ENCODE peak calls at places on chromosomes 4 and X, in six cellular contexts. One of them, this sample, is unnamed.

GRCh38 chr4:31021008-31021407 is 300.8 kb downstream of the PCDH7 start:
- DNase-seq in GM12878: no peak
- DNase-seq in K562: no peak
- DNase-seq in GM12891: no peak
- DNase-seq in HepG2: no peak
- DNase-seq in H1: no peak
- DNase-seq in this sample: no peak

GRCh38 chrX:119236599-119237525 is 777 bp downstream of the PGRMC1 start:
- DNase-seq in HepG2: no peak
- DNase-seq in K562: peak
- DNase-seq in H1: no peak
- DNase-seq in GM12878: no peak
- DNase-seq in GM12891: no peak
- DNase-seq in this sample: peak

GRCh38 chr4:2437475-2438215 is 18.9 kb downstream of the CFAP99 start:
- DNase-seq in GM12891: no peak
- DNase-seq in K562: no peak
- DNase-seq in H1: no peak
- DNase-seq in GM12878: no peak
- DNase-seq in HepG2: no peak
- DNase-seq in this sample: no peak

GRCh38 chr4:57119054-57119651 is 9.0 kb upstream of the IGFBP7 start:
- DNase-seq in H1: no peak
- DNase-seq in GM12891: no peak
- DNase-seq in GM12878: no peak
- DNase-seq in K562: no peak
- DNase-seq in HepG2: no peak
- DNase-seq in this sample: no peak

GRCh38 chrX:146055733-146056132 is 238.1 kb downstream of the SLITRK2 start:
- DNase-seq in HepG2: no peak
- DNase-seq in K562: no peak
- DNase-seq in GM12878: no peak
- DNase-seq in H1: no peak
- DNase-seq in GM12891: no peak
- DNase-seq in this sample: no peak

GRCh38 chr4:71520308-71520707 is 181.5 kb downstream of the SLC4A4 start:
- DNase-seq in H1: no peak
- DNase-seq in GM12878: no peak
- DNase-seq in GM12891: no peak
- DNase-seq in HepG2: no peak
- DNase-seq in K562: no peak
- DNase-seq in this sample: no peak

GRCh38 chrX:16466640-16467432 is 183.1 kb upstream of the S100G start:
- DNase-seq in K562: no peak
- DNase-seq in GM12878: no peak
- DNase-seq in GM12891: no peak
- DNase-seq in HepG2: no peak
- DNase-seq in H1: no peak
- DNase-seq in this sample: no peak

GRCh38 chr4:102339018-102339417 is 6.3 kb downstream of the SLC39A8 start:
- DNase-seq in GM12891: no peak
- DNase-seq in H1: no peak
- DNase-seq in HepG2: no peak
- DNase-seq in GM12878: no peak
- DNase-seq in K562: no peak
- DNase-seq in this sample: no peak

GRCh38 chr4:17577660-17578481 is 873 bp downstream of the LAP3 start:
- DNase-seq in GM12891: no peak
- DNase-seq in H1: no peak
- DNase-seq in HepG2: no peak
- DNase-seq in GM12878: no peak
- DNase-seq in K562: peak
- DNase-seq in this sample: peak

GRCh38 chr4:2793920-2794706 is 1.2 kb downstream of the SH3BP2 start:
- DNase-seq in K562: no peak
- DNase-seq in GM12878: no peak
- DNase-seq in HepG2: peak
- DNase-seq in GM12891: no peak
- DNase-seq in H1: no peak
- DNase-seq in this sample: peak

DNA sequence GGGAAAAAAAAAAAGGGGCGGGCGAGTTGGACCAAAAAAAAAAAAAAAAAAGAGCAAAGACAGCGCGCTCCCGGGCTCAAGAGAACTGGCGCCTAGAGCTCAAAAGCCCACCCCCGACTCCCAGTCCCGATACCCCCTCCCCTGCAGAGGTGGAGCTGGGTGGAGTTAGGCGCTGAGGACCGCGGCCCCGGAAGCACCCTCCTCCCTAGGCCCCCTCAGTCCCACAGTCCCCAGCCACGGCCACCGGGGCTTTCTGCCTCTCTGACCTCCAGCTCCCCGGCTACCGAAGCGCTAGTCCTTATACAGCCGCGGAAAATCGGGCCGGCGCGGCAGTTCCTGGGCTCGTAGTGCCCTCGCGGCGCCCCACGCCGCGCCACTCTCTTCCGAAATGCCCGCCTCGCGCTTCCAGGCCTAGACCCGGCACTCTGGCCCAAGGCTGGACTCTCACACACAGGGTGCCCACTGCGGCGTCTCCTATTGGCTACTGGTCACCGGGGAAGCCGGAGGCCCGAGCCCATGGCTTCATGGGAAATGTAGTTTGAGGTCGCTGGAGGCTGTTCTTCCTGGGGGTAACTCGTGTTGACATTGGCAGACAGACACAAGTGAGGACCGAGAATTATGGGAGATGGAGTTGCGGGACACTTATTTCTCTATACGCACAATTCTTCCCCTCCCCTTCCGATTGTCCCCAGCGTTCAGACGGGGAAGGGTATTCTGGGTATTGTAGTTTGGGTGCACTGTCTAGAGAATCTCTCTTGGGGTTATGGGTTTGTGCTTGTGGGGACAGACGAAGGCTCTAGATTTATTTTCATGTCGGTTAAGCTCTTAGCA is at the start of gene ENOX2:
- DNase-seq in H1: peak
- DNase-seq in HepG2: peak
- DNase-seq in GM12891: peak
- DNase-seq in GM12878: peak
- DNase-seq in K562: peak
- DNase-seq in this sample: peak
- TF ChIP-seq POLR2A in H1: peak
- TF ChIP-seq POLR2A in HepG2: peak
- TF ChIP-seq POLR2A in GM12891: no peak
- TF ChIP-seq POLR2A in GM12878: peak
- TF ChIP-seq POLR2A in K562: peak
- TF ChIP-seq POLR2A in this sample: peak

GRCh38 chrX:40012800-40013682 is 84.7 kb downstream of the BCOR start:
- DNase-seq in H1: no peak
- DNase-seq in HepG2: peak
- DNase-seq in GM12878: no peak
- DNase-seq in K562: peak
- DNase-seq in GM12891: no peak
- DNase-seq in this sample: no peak
- TF ChIP-seq TAF1 in H1: no peak
- TF ChIP-seq TAF1 in HepG2: peak
- TF ChIP-seq TAF1 in GM12878: no peak
- TF ChIP-seq TAF1 in K562: peak
- TF ChIP-seq TAF1 in GM12891: no peak
- TF ChIP-seq TAF1 in this sample: no peak

DNA sequence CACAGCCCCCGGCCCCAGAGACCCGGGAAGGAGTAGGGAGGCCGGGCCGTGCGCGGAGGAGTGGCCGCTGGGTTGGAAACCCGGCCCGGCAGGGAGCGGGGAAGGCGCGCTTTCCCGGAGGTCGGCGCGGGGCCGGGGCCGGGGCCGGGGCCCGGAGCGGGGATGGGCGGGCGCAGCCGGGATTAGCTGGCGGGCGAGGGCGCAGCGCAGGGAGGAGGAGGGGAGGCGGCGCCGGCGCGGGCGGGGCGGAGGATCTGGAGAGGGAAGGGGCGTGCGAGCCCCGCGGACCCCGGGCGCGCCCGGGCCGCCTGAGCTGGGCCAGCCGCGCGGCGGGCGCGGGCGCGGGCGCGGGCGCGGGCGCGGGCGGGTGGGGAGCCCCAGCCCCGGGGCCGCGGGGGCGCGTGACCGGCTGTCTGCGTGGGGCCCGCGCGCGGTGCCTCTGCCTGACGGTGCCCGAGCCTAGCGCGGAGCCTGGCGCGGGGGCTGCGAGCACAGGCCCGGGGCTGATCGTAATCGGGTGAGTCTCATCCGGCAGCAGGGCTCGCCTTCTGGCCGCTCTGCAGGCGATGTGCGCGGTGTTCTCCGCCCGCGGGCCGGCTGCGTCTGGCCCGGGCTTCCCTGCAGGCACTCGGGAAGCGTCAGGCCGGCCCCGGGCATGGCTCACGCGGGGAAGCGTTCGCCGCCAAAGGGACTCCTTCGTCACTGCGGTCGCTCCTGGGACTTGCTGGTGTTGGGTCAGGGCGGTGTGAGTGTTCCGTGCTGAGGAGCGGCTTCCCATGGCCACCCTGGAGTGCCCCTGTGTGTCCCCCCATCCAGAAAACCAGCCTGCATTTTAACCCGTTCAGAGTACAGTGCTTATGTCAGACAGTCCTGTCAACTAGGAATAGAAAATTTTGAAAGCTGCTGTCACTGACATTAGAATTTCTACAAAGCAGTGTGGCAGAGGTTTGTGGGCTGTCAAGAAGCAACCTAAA is 40.4 kb downstream of the FAM149A start:
- DNase-seq in HepG2: no peak
- DNase-seq in H1: no peak
- DNase-seq in GM12878: no peak
- DNase-seq in K562: peak
- DNase-seq in GM12891: peak
- DNase-seq in this sample: no peak
- TF ChIP-seq POLR2A in HepG2: no peak
- TF ChIP-seq POLR2A in H1: no peak
- TF ChIP-seq POLR2A in GM12878: no peak
- TF ChIP-seq POLR2A in K562: no peak
- TF ChIP-seq POLR2A in GM12891: no peak
- TF ChIP-seq POLR2A in this sample: no peak

GRCh38 chrX:40132751-40133150 is 35.0 kb upstream of the BCOR start:
- DNase-seq in K562: peak
- DNase-seq in HepG2: no peak
- DNase-seq in GM12891: no peak
- DNase-seq in GM12878: no peak
- DNase-seq in H1: no peak
- DNase-seq in this sample: no peak
- TF ChIP-seq TAF1 in K562: no peak
- TF ChIP-seq TAF1 in HepG2: no peak
- TF ChIP-seq TAF1 in GM12891: no peak
- TF ChIP-seq TAF1 in GM12878: no peak
- TF ChIP-seq TAF1 in H1: no peak
- TF ChIP-seq TAF1 in this sample: no peak

DNA sequence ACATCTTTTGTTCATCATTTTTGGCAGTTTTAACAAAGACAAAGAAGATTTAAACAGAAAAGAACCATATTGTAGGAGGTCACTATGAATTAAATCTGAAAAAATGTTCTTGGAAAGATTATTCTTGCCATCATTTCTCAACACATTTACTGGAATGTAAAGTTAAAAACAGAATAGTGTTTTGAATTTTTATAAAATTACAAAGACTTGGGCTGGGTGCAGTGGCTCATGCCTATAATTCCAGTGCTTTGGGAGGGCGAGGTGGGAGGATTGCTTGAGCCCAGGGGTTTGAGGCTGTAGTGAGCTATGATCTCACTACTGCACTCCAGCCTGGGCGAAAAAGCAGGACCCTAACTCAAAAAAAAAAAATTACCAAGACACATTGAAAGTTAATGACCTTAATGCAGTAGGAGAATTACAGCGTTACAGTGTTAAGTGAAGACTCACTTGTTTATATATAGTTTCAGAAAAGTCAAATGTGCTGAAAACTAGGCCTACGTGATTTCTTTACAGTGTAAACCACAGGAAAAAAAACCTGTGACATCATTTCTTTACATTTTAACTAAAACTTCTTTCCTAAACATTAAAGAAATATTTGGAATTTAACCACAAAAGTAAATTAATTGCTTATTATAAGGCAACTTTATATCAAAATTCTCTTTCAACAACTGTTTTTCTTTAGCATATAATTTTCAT is 7.9 kb downstream of the FAM13A start:
- DNase-seq in H1: no peak
- DNase-seq in K562: no peak
- DNase-seq in GM12878: no peak
- DNase-seq in GM12891: no peak
- DNase-seq in HepG2: no peak
- DNase-seq in this sample: no peak
- TF ChIP-seq POLR2A in H1: no peak
- TF ChIP-seq POLR2A in K562: no peak
- TF ChIP-seq POLR2A in GM12878: no peak
- TF ChIP-seq POLR2A in GM12891: no peak
- TF ChIP-seq POLR2A in HepG2: no peak
- TF ChIP-seq POLR2A in this sample: no peak

GRCh38 chrX:23403849-23404248 is 69.2 kb downstream of the PTCHD1 start:
- DNase-seq in GM12891: no peak
- DNase-seq in K562: no peak
- DNase-seq in HepG2: no peak
- DNase-seq in H1: no peak
- DNase-seq in GM12878: no peak
- DNase-seq in this sample: no peak
- TF ChIP-seq TAF1 in GM12891: no peak
- TF ChIP-seq TAF1 in K562: no peak
- TF ChIP-seq TAF1 in HepG2: no peak
- TF ChIP-seq TAF1 in H1: no peak
- TF ChIP-seq TAF1 in GM12878: no peak
- TF ChIP-seq TAF1 in this sample: no peak

GRCh38 chrX:134377537-134377936 is 82.4 kb upstream of the HPRT1 start:
- DNase-seq in HepG2: peak
- DNase-seq in K562: peak
- DNase-seq in GM12891: no peak
- DNase-seq in H1: no peak
- DNase-seq in GM12878: no peak
- DNase-seq in this sample: no peak
- TF ChIP-seq POLR2A in HepG2: no peak
- TF ChIP-seq POLR2A in K562: no peak
- TF ChIP-seq POLR2A in GM12891: no peak
- TF ChIP-seq POLR2A in H1: no peak
- TF ChIP-seq POLR2A in GM12878: no peak
- TF ChIP-seq POLR2A in this sample: no peak